ENCODE peak calls at places on chromosomes 5 and 9, in eight cellular contexts. F is iris pigment epithelial cell; R is NAMALWA; J is foreskin fibroblast; C is T-helper 9 cell; L is glutamatergic neuron; A is CD8-positive, alpha-beta memory T cell; W is anterior cingulate cortex. P is an unnamed sample.
A peak's percentile ranks its signal among the peaks of the same experiment; 100 is the strongest.

GRCh38 chr9:34578241-34579096 is 11.1 kb downstream of the CNTFR start:
- DNase-seq in F (peak; percentile 72), R (no peak), J (peak; percentile 69), C (no peak), L (peak; percentile 79), A (no peak), W (no peak), P (peak; percentile 86)

GRCh38 chr5:38650540-38651275 is 94.3 kb upstream of the LIFR start:
- DNase-seq in F (peak; percentile 60), R (no peak), J (peak; percentile 69), C (no peak), L (no peak), A (no peak), W (no peak), P (peak; percentile 62)

GRCh38 chr5:173549644-173550043 is 66.8 kb downstream of the BOD1 start:
- DNase-seq in F (no peak), R (no peak), J (no peak), C (no peak), L (no peak), A (no peak), W (no peak), P (no peak)

GRCh38 chr9:101469026-101469425 is 33.5 kb upstream of the ALDOB start:
- DNase-seq in F (no peak), R (no peak), J (no peak), C (no peak), L (no peak), A (no peak), W (no peak), P (no peak)

GRCh38 chr5:74251106-74252032 is 389.2 kb downstream of the ENC1 start:
- DNase-seq in F (peak; percentile 98), R (no peak), J (peak; percentile 95), C (no peak), L (no peak), A (no peak), W (no peak), P (peak; percentile 54)

GRCh38 chr5:142472306-142472951 is 147.6 kb upstream of the SPRY4 start:
- DNase-seq in F (peak; percentile 95), R (no peak), J (peak; percentile 89), C (peak; percentile 21), L (no peak), A (peak; percentile 20), W (no peak), P (peak; percentile 37)

GRCh38 chr9:17472126-17472525 is 106.7 kb upstream of the SH3GL2 start:
- DNase-seq in F (peak; percentile 7), R (no peak), J (no peak), C (no peak), L (no peak), A (no peak), W (no peak), P (no peak)

GRCh38 chr5:40518511-40518917 is 161.2 kb upstream of the PTGER4 start:
- DNase-seq in F (peak; percentile 69), R (no peak), J (peak; percentile 87), C (no peak), L (no peak), A (no peak), W (no peak), P (no peak)

GRCh38 chr9:132150256-132150655 is 11.6 kb upstream of the NTNG2 start:
- DNase-seq in F (no peak), R (no peak), J (no peak), C (no peak), L (no peak), A (no peak), W (no peak), P (no peak)

GRCh38 chr5:26791021-26791420 is 247.4 kb downstream of the CDH9 start:
- DNase-seq in F (no peak), R (no peak), J (no peak), C (no peak), L (no peak), A (no peak), W (no peak), P (no peak)

GRCh38 chr9:121233906-121234901 is 32.5 kb upstream of the RAB14 start:
- DNase-seq in F (peak; percentile 79), R (no peak), J (peak; percentile 75), C (no peak), L (no peak), A (no peak), W (no peak), P (no peak)

GRCh38 chr5:94830520-94830919 is 212.1 kb downstream of the SLF1 start:
- DNase-seq in F (peak; percentile 26), R (peak; percentile 37), J (peak; percentile 5), C (no peak), L (no peak), A (no peak), W (no peak), P (no peak)

GRCh38 chr5:72784129-72784528 is 32.3 kb upstream of the TNPO1 start:
- DNase-seq in F (no peak), R (no peak), J (no peak), C (no peak), L (no peak), A (no peak), W (no peak), P (no peak)

GRCh38 chr9:133456409-133456808 is 3.4 kb upstream of the CACFD1 start:
- DNase-seq in F (no peak), R (no peak), J (no peak), C (no peak), L (peak; percentile 45), A (no peak), W (no peak), P (peak; percentile 74)

GRCh38 chr9:118059520-118060278 is 355.5 kb downstream of the TLR4 start:
- DNase-seq in F (peak; percentile 18), R (peak; percentile 30), J (peak; percentile 14), C (no peak), L (no peak), A (no peak), W (no peak), P (peak; percentile 80)

GRCh38 chr5:31153523-31153922 is 40.0 kb upstream of the CDH6 start:
- DNase-seq in F (peak; percentile 77), R (no peak), J (no peak), C (no peak), L (no peak), A (no peak), W (no peak), P (no peak)

GRCh38 chr5:69048233-69048632 is 45.6 kb upstream of the SLC30A5 start:
- DNase-seq in F (no peak), R (peak; percentile 47), J (peak; percentile 19), C (no peak), L (no peak), A (no peak), W (no peak), P (no peak)

GRCh38 chr9:132008871-132009812 is 70.5 kb downstream of the MED27 start:
- DNase-seq in F (peak; percentile 31), R (no peak), J (no peak), C (no peak), L (no peak), A (no peak), W (no peak), P (no peak)

GRCh38 chr9:126376311-126376902 is 49.8 kb downstream of the MVB12B start:
- DNase-seq in F (no peak), R (no peak), J (no peak), C (no peak), L (no peak), A (no peak), W (peak; percentile 89), P (peak; percentile 60)

GRCh38 chr5:143648696-143649095 is 163.3 kb upstream of the HMHB1 start:
- DNase-seq in F (no peak), R (no peak), J (no peak), C (no peak), L (no peak), A (no peak), W (no peak), P (no peak)

GRCh38 chr9:134891016-134891589 is 10.5 kb downstream of the FCN2 start:
- DNase-seq in F (peak; percentile 14), R (no peak), J (no peak), C (no peak), L (no peak), A (no peak), W (no peak), P (no peak)

GRCh38 chr9:124835026-124835501 is 18.2 kb upstream of the WDR38 start:
- DNase-seq in F (peak; percentile 76), R (no peak), J (peak; percentile 72), C (no peak), L (no peak), A (no peak), W (no peak), P (no peak)

GRCh38 chr9:78612089-78612488 is 315.2 kb downstream of the PSAT1 start:
- DNase-seq in F (peak; percentile 42), R (no peak), J (peak; percentile 69), C (no peak), L (no peak), A (no peak), W (no peak), P (no peak)

GRCh38 chr9:130940693-130941576 is 1.9 kb upstream of the FIBCD1 start:
- DNase-seq in F (peak; percentile 36), R (peak; percentile 63), J (peak; percentile 66), C (peak; percentile 60), L (peak; percentile 78), A (peak; percentile 49), W (peak; percentile 17), P (peak; percentile 99)

GRCh38 chr9:111483419-111483861 is 743 bp downstream of the ECPAS start:
- DNase-seq in F (no peak), R (no peak), J (peak; percentile 79), C (peak; percentile 42), L (peak; percentile 56), A (peak; percentile 37), W (peak; percentile 41), P (peak; percentile 80)

GRCh38 chr5:149473441-149473840 is 77.8 kb downstream of the CSNK1A1 start:
- DNase-seq in F (no peak), R (no peak), J (no peak), C (no peak), L (no peak), A (no peak), W (no peak), P (no peak)

GRCh38 chr5:178057839-178058238 is 55.5 kb upstream of the N4BP3 start:
- DNase-seq in F (no peak), R (no peak), J (no peak), C (no peak), L (no peak), A (no peak), W (no peak), P (no peak)

GRCh38 chr9:116274293-116274692 is 120.7 kb downstream of the PAPPA start:
- DNase-seq in F (peak; percentile 85), R (no peak), J (no peak), C (no peak), L (no peak), A (no peak), W (no peak), P (no peak)

GRCh38 chr5:113202904-113203716 is 226.5 kb downstream of the DCP2 start:
- DNase-seq in F (peak; percentile 84), R (no peak), J (no peak), C (no peak), L (peak; percentile 84), A (no peak), W (no peak), P (peak; percentile 91)

GRCh38 chr9:93060746-93061259 is 2.3 kb downstream of the SUSD3 start:
- DNase-seq in F (peak; percentile 17), R (peak; percentile 51), J (peak; percentile 48), C (no peak), L (no peak), A (no peak), W (no peak), P (no peak)

GRCh38 chr9:6034954-6035353 is 19.5 kb upstream of the RANBP6 start:
- DNase-seq in F (no peak), R (no peak), J (peak; percentile 11), C (no peak), L (no peak), A (no peak), W (no peak), P (peak; percentile 48)

GRCh38 chr5:111930905-111931461 is 174.0 kb upstream of the NREP start:
- DNase-seq in F (peak; percentile 93), R (no peak), J (peak; percentile 79), C (no peak), L (no peak), A (no peak), W (no peak), P (no peak)

P was measured in endodermal cell.